ENCODE peak calls at places on chromosomes 3 and 15, in six cellular contexts. One of them, this sample, is unnamed.

GRCh38 chr3:185896565-185896964 is 41.2 kb downstream of the TRA2B start:
- DNase-seq in A549: no peak
- DNase-seq in RWPE2: no peak
- DNase-seq in Panc1: no peak
- DNase-seq in fibroblast of lung: no peak
- DNase-seq in HL-60: no peak
- DNase-seq in this sample: no peak

GRCh38 chr3:171306631-171307030 is 153.6 kb downstream of the TNIK start:
- DNase-seq in HL-60: no peak
- DNase-seq in fibroblast of lung: peak; percentile 98
- DNase-seq in A549: no peak
- DNase-seq in Panc1: no peak
- DNase-seq in RWPE2: no peak
- DNase-seq in this sample: peak; percentile 93

GRCh38 chr3:192372627-192373026 is 354.7 kb downstream of the FGF12 start:
- DNase-seq in fibroblast of lung: no peak
- DNase-seq in RWPE2: no peak
- DNase-seq in A549: no peak
- DNase-seq in HL-60: no peak
- DNase-seq in Panc1: no peak
- DNase-seq in this sample: no peak

GRCh38 chr3:65971281-65972252 is 67.2 kb downstream of the MAGI1 start:
- DNase-seq in HL-60: no peak
- DNase-seq in RWPE2: no peak
- DNase-seq in fibroblast of lung: no peak
- DNase-seq in A549: no peak
- DNase-seq in Panc1: no peak
- DNase-seq in this sample: no peak

GRCh38 chr3:14532691-14533456 is 7.3 kb downstream of the GRIP2 start:
- DNase-seq in HL-60: no peak
- DNase-seq in A549: no peak
- DNase-seq in RWPE2: no peak
- DNase-seq in fibroblast of lung: no peak
- DNase-seq in Panc1: no peak
- DNase-seq in this sample: no peak

GRCh38 chr3:81716870-81717509 is 44.5 kb downstream of the GBE1 start:
- DNase-seq in RWPE2: no peak
- DNase-seq in A549: no peak
- DNase-seq in Panc1: no peak
- DNase-seq in HL-60: no peak
- DNase-seq in fibroblast of lung: peak; percentile 78
- DNase-seq in this sample: peak; percentile 32

GRCh38 chr3:148598619-148599018 is 99.1 kb upstream of the AGTR1 start:
- DNase-seq in A549: no peak
- DNase-seq in HL-60: no peak
- DNase-seq in RWPE2: no peak
- DNase-seq in Panc1: no peak
- DNase-seq in fibroblast of lung: peak; percentile 59
- DNase-seq in this sample: no peak

GRCh38 chr15:82968066-82968465 is 15.5 kb upstream of the HOMER2 start:
- DNase-seq in HL-60: no peak
- DNase-seq in A549: no peak
- DNase-seq in RWPE2: no peak
- DNase-seq in Panc1: no peak
- DNase-seq in fibroblast of lung: peak; percentile 15
- DNase-seq in this sample: no peak

GRCh38 chr3:50365080-50365841 is 5.9 kb upstream of the TMEM115 start:
- DNase-seq in HL-60: peak; percentile 67
- DNase-seq in A549: no peak
- DNase-seq in RWPE2: peak; percentile 92
- DNase-seq in Panc1: no peak
- DNase-seq in fibroblast of lung: peak; percentile 56
- DNase-seq in this sample: peak; percentile 20

GRCh38 chr15:32700501-32701150 is 17.2 kb upstream of the GREM1 start:
- DNase-seq in RWPE2: no peak
- DNase-seq in Panc1: no peak
- DNase-seq in A549: no peak
- DNase-seq in HL-60: no peak
- DNase-seq in fibroblast of lung: no peak
- DNase-seq in this sample: no peak

GRCh38 chr3:187737401-187738088 is 7.7 kb downstream of the BCL6 start:
- DNase-seq in A549: no peak
- DNase-seq in fibroblast of lung: peak; percentile 70
- DNase-seq in Panc1: no peak
- DNase-seq in RWPE2: peak; percentile 55
- DNase-seq in HL-60: peak; percentile 23
- DNase-seq in this sample: no peak

GRCh38 chr3:13231781-13232515 is 158.7 kb upstream of the IQSEC1 start:
- DNase-seq in HL-60: no peak
- DNase-seq in Panc1: no peak
- DNase-seq in RWPE2: no peak
- DNase-seq in fibroblast of lung: no peak
- DNase-seq in A549: no peak
- DNase-seq in this sample: no peak

GRCh38 chr15:61374848-61375247 is 145.7 kb upstream of the RORA start:
- DNase-seq in HL-60: no peak
- DNase-seq in Panc1: no peak
- DNase-seq in A549: no peak
- DNase-seq in fibroblast of lung: no peak
- DNase-seq in RWPE2: no peak
- DNase-seq in this sample: no peak

GRCh38 chr3:158337007-158337608 is 227.2 kb downstream of the RSRC1 start:
- DNase-seq in fibroblast of lung: no peak
- DNase-seq in A549: no peak
- DNase-seq in Panc1: no peak
- DNase-seq in RWPE2: no peak
- DNase-seq in HL-60: no peak
- DNase-seq in this sample: no peak

GRCh38 chr15:98924311-98925049 is 83.1 kb downstream of the PGPEP1L start:
- DNase-seq in RWPE2: no peak
- DNase-seq in HL-60: no peak
- DNase-seq in fibroblast of lung: no peak
- DNase-seq in A549: no peak
- DNase-seq in Panc1: no peak
- DNase-seq in this sample: no peak

GRCh38 chr15:40320931-40321371 is 2.5 kb upstream of the INAFM2 start:
- DNase-seq in RWPE2: peak; percentile 45
- DNase-seq in HL-60: no peak
- DNase-seq in fibroblast of lung: peak; percentile 75
- DNase-seq in A549: peak; percentile 72
- DNase-seq in Panc1: no peak
- DNase-seq in this sample: no peak

GRCh38 chr15:33028495-33028894 is 166.0 kb downstream of the FMN1 start:
- DNase-seq in RWPE2: no peak
- DNase-seq in HL-60: no peak
- DNase-seq in Panc1: no peak
- DNase-seq in fibroblast of lung: peak; percentile 29
- DNase-seq in A549: no peak
- DNase-seq in this sample: no peak

GRCh38 chr15:69125236-69125635 is 35.2 kb upstream of the GLCE start:
- DNase-seq in A549: no peak
- DNase-seq in fibroblast of lung: no peak
- DNase-seq in HL-60: no peak
- DNase-seq in Panc1: no peak
- DNase-seq in RWPE2: no peak
- DNase-seq in this sample: no peak

GRCh38 chr3:7504886-7505775 is 644.2 kb downstream of the GRM7 start:
- DNase-seq in HL-60: no peak
- DNase-seq in Panc1: peak; percentile 13
- DNase-seq in fibroblast of lung: peak; percentile 88
- DNase-seq in A549: peak; percentile 22
- DNase-seq in RWPE2: no peak
- DNase-seq in this sample: no peak

GRCh38 chr3:37902674-37903073 is 41.0 kb downstream of the CTDSPL start:
- DNase-seq in A549: no peak
- DNase-seq in fibroblast of lung: no peak
- DNase-seq in HL-60: no peak
- DNase-seq in Panc1: no peak
- DNase-seq in RWPE2: no peak
- DNase-seq in this sample: no peak

GRCh38 chr3:112767177-112767576 is 79.5 kb downstream of the CD200R1L start:
- DNase-seq in A549: no peak
- DNase-seq in RWPE2: no peak
- DNase-seq in HL-60: peak; percentile 89
- DNase-seq in Panc1: no peak
- DNase-seq in fibroblast of lung: no peak
- DNase-seq in this sample: no peak
- H3K4me3 ChIP-seq in A549: no peak overlapping the region
- H3K4me3 ChIP-seq in RWPE2: no peak overlapping the region
- H3K4me3 ChIP-seq in HL-60: no peak overlapping the region
- H3K4me3 ChIP-seq in Panc1: no peak overlapping the region
- H3K4me3 ChIP-seq in fibroblast of lung: no peak overlapping the region
- H3K4me3 ChIP-seq in this sample: no peak overlapping the region

GRCh38 chr3:195209083-195209835 is 61.7 kb downstream of the XXYLT1 start:
- DNase-seq in HL-60: no peak
- DNase-seq in RWPE2: no peak
- DNase-seq in fibroblast of lung: no peak
- DNase-seq in A549: no peak
- DNase-seq in Panc1: no peak
- DNase-seq in this sample: no peak

GRCh38 chr3:195209836-195210551 is 61.0 kb downstream of the XXYLT1 start:
- DNase-seq in Panc1: no peak
- DNase-seq in A549: no peak
- DNase-seq in RWPE2: no peak
- DNase-seq in HL-60: no peak
- DNase-seq in fibroblast of lung: peak; percentile 62
- DNase-seq in this sample: no peak

GRCh38 chr3:195207731-195208130 is 63.2 kb downstream of the XXYLT1 start:
- DNase-seq in Panc1: no peak
- DNase-seq in RWPE2: no peak
- DNase-seq in HL-60: no peak
- DNase-seq in fibroblast of lung: no peak
- DNase-seq in A549: no peak
- DNase-seq in this sample: no peak

GRCh38 chr3:195208183-195208582 is 62.8 kb downstream of the XXYLT1 start:
- DNase-seq in RWPE2: no peak
- DNase-seq in HL-60: no peak
- DNase-seq in Panc1: no peak
- DNase-seq in A549: no peak
- DNase-seq in fibroblast of lung: no peak
- DNase-seq in this sample: no peak

DNA sequence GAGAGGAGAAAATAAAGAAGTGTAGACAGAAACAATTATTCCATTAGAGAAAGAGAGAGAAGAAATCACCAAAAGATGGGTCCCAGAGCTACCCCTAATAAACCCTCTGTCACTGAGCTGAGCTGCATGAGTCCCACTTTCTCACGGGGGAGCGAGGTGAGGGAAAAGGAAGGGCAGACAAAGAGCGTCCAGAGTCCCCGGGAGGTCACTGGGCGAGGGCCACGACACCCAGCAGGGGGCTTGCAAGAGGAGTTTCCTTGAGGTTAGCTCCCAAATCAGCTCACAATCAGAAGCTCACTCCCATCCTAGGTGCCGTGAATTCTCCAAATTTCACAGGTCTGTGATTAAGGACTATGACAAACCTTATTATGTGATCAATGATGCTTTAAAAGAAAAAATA is 62.3 kb downstream of the XXYLT1 start:
- DNase-seq in fibroblast of lung: no peak
- DNase-seq in Panc1: no peak
- DNase-seq in RWPE2: no peak
- DNase-seq in A549: no peak
- DNase-seq in HL-60: no peak
- DNase-seq in this sample: no peak
- H3K27ac ChIP-seq in fibroblast of lung: peak overlapping the region; percentile 98
- H3K27ac ChIP-seq in Panc1: no peak overlapping the region
- H3K27ac ChIP-seq in RWPE2: no peak overlapping the region
- H3K27ac ChIP-seq in A549: no peak overlapping the region
- H3K27ac ChIP-seq in HL-60: no peak overlapping the region
- H3K27ac ChIP-seq in this sample: peak overlapping the region; percentile 98

GRCh38 chr3:32819086-32819450 is 1.3 kb downstream of the TRIM71 start:
- DNase-seq in Panc1: no peak
- DNase-seq in HL-60: no peak
- DNase-seq in fibroblast of lung: no peak
- DNase-seq in A549: no peak
- DNase-seq in RWPE2: no peak
- DNase-seq in this sample: no peak

GRCh38 chr3:32818431-32819085 is 761 bp downstream of the TRIM71 start:
- DNase-seq in Panc1: no peak
- DNase-seq in RWPE2: no peak
- DNase-seq in A549: no peak
- DNase-seq in HL-60: no peak
- DNase-seq in fibroblast of lung: no peak
- DNase-seq in this sample: no peak

GRCh38 chr3:32817195-32817560 is 619 bp upstream of the TRIM71 start:
- DNase-seq in Panc1: no peak
- DNase-seq in A549: no peak
- DNase-seq in fibroblast of lung: no peak
- DNase-seq in HL-60: peak; percentile 20
- DNase-seq in RWPE2: no peak
- DNase-seq in this sample: no peak

GRCh38 chr3:32816439-32817194 is 1.2 kb upstream of the TRIM71 start:
- DNase-seq in A549: no peak
- DNase-seq in fibroblast of lung: peak; percentile 18
- DNase-seq in Panc1: no peak
- DNase-seq in RWPE2: no peak
- DNase-seq in HL-60: peak; percentile 14
- DNase-seq in this sample: no peak

DNA sequence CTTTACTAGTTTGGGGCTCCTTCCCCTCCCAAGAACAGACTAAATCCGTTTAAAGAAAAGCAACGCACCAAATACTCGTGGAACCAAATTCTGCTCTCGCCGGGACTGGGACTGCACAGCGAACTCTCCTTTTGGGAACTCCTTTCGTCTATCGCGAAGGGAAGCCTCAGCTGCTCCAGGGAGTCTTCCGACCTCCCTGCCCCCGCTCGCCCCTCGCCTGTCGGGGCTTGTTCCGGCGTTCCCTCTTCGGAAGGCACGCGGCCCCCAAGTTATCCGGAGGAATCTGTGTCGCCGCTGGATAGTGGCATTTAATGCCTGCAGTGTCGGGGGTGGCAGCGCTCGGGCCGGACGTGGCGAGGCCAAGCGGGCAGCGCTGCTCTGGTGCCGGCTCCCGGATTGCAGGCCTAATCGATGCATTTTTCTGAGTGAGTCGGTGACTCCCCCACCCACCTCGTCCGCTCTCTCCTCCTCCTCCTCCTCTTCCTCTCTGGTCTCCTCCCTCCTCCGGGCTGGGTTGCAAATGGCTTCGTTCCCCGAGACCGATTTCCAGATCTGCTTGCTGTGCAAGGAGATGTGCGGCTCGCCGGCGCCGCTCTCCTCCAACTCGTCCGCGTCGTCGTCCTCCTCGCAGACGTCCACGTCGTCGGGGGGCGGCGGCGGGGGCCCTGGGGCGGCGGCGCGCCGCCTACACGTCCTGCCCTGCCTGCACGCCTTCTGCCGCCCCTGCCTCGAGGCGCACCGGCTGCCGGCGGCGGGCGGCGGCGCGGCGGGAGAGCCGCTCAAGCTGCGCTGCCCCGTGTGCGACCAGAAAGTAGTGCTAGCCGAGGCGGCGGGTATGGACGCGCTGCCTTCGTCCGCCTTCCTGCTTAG is at the start of gene TRIM71:
- DNase-seq in Panc1: no peak
- DNase-seq in fibroblast of lung: no peak
- DNase-seq in A549: no peak
- DNase-seq in RWPE2: no peak
- DNase-seq in HL-60: no peak
- DNase-seq in this sample: no peak
- H3K4me3 ChIP-seq in Panc1: peak within 1 kb of the TSS; percentile 35
- H3K4me3 ChIP-seq in fibroblast of lung: peak within 1 kb of the TSS; percentile 23
- H3K4me3 ChIP-seq in A549: peak within 1 kb of the TSS; percentile 49
- H3K4me3 ChIP-seq in RWPE2: no peak within 1 kb of the TSS
- H3K4me3 ChIP-seq in HL-60: peak within 1 kb of the TSS; percentile 33
- H3K4me3 ChIP-seq in this sample: peak within 1 kb of the TSS; percentile 32

GRCh38 chr15:101528108-101528916 is 38.8 kb upstream of the PCSK6 start:
- DNase-seq in Panc1: no peak
- DNase-seq in fibroblast of lung: no peak
- DNase-seq in RWPE2: no peak
- DNase-seq in A549: peak; percentile 52
- DNase-seq in HL-60: peak; percentile 33
- DNase-seq in this sample: no peak
- H3K27ac ChIP-seq in Panc1: no peak overlapping the region
- H3K27ac ChIP-seq in fibroblast of lung: no peak overlapping the region
- H3K27ac ChIP-seq in RWPE2: no peak overlapping the region
- H3K27ac ChIP-seq in A549: peak overlapping the region; percentile 83
- H3K27ac ChIP-seq in HL-60: peak overlapping the region; percentile 54
- H3K27ac ChIP-seq in this sample: no peak overlapping the region

This sample was measured in AG04450.